ENCODE peak calls at places on chromosomes 1 and 21, in six cellular contexts. K is ELR; E is kidney; W is activated CD4-positive, CD25-positive, alpha-beta regulatory T cell; H is neural progenitor cell; L is stimulated activated CD4-positive, alpha-beta T cell treated with anti-CD3 and anti-CD28 coated beads, Interleukin-2, amount 100 ng/mL, for 48 hours. O is an unnamed sample.

GRCh38 chr1:10721381-10722321 is 74.8 kb downstream of the CASZ1 start:
- DNase-seq in K (no peak), E (peak), W (no peak), H (peak), L (no peak), O (no peak)

GRCh38 chr1:181485276-181486097 is 2.2 kb downstream of the CACNA1E start:
- DNase-seq in K (no peak), E (no peak), W (no peak), H (peak), L (no peak), O (peak)

GRCh38 chr1:4218619-4219018 is 318.5 kb upstream of the C1orf174 start:
- DNase-seq in K (no peak), E (no peak), W (no peak), H (no peak), L (no peak), O (no peak)

GRCh38 chr1:234782821-234783220 is 172.8 kb upstream of the IRF2BP2 start:
- DNase-seq in K (no peak), E (no peak), W (no peak), H (peak), L (no peak), O (no peak)

GRCh38 chr1:107105914-107106313 is 34.9 kb upstream of the NTNG1 start:
- DNase-seq in K (no peak), E (no peak), W (no peak), H (no peak), L (no peak), O (no peak)

GRCh38 chr1:196160066-196160795 is 448.0 kb downstream of the KCNT2 start:
- DNase-seq in K (peak), E (no peak), W (no peak), H (no peak), L (no peak), O (no peak)

GRCh38 chr1:218478336-218478735 is 133.2 kb downstream of the TGFB2 start:
- DNase-seq in K (peak), E (no peak), W (no peak), H (no peak), L (no peak), O (no peak)

GRCh38 chr1:172359531-172359991 is 60.9 kb upstream of the C1orf105 start:
- DNase-seq in K (peak), E (no peak), W (no peak), H (no peak), L (no peak), O (peak)

GRCh38 chr1:172343246-172344099 is 77.0 kb upstream of the C1orf105 start:
- DNase-seq in K (peak), E (no peak), W (no peak), H (no peak), L (no peak), O (no peak)

GRCh38 chr21:37712204-37712934 is 203.9 kb downstream of the KCNJ6 start:
- DNase-seq in K (peak), E (no peak), W (no peak), H (peak), L (peak), O (peak)

GRCh38 chr1:55870076-55870475 is 654.9 kb upstream of the USP24 start:
- DNase-seq in K (no peak), E (no peak), W (no peak), H (no peak), L (no peak), O (no peak)

GRCh38 chr1:165871311-165872067 is 44.1 kb downstream of the UCK2 start:
- DNase-seq in K (peak), E (no peak), W (peak), H (peak), L (peak), O (peak)

GRCh38 chr1:152034654-152035405 is 2.0 kb downstream of the S100A11 start:
- DNase-seq in K (peak), E (no peak), W (peak), H (peak), L (peak), O (peak)

GRCh38 chr1:119896303-119896702 is at the start of gene ADAM30:
- DNase-seq in K (no peak), E (no peak), W (no peak), H (peak), L (no peak), O (no peak)

GRCh38 chr1:27496604-27497155 is 6.7 kb upstream of the WASF2 start:
- DNase-seq in K (peak), E (peak), W (no peak), H (peak), L (no peak), O (peak)

GRCh38 chr1:189429610-189430009 is 1048.1 kb downstream of the BRINP3 start:
- DNase-seq in K (peak), E (no peak), W (no peak), H (peak), L (no peak), O (peak)

GRCh38 chr1:226126824-226127591 is 59.5 kb downstream of the ACBD3 start:
- DNase-seq in K (no peak), E (peak), W (no peak), H (no peak), L (no peak), O (no peak)

GRCh38 chr1:159746676-159747075 is 32.3 kb upstream of the CRP start:
- DNase-seq in K (no peak), E (no peak), W (no peak), H (no peak), L (no peak), O (no peak)

GRCh38 chr1:230268371-230269170 is 157.6 kb downstream of the PGBD5 start:
- DNase-seq in K (peak), E (no peak), W (no peak), H (peak), L (no peak), O (peak)

GRCh38 chr1:229254910-229255541 is 15.9 kb upstream of the RAB4A start:
- DNase-seq in K (peak), E (no peak), W (no peak), H (peak), L (no peak), O (peak)

GRCh38 chr1:20198296-20198695 is 12.0 kb upstream of the PLA2G2C start:
- DNase-seq in K (no peak), E (no peak), W (no peak), H (no peak), L (no peak), O (no peak)

GRCh38 chr1:184284900-184285299 is 101.9 kb upstream of the C1orf21 start:
- DNase-seq in K (no peak), E (no peak), W (no peak), H (no peak), L (no peak), O (no peak)

GRCh38 chr1:66848193-66848592 is 47.1 kb upstream of the INSL5 start:
- DNase-seq in K (no peak), E (no peak), W (no peak), H (peak), L (no peak), O (no peak)

O was measured in cerebellar cortex.